ENCODE peak calls at places on chromosomes 16 and 17, in six cellular contexts. H is HepG2, J is K562, U is GM12878, Q is GM12891, F is H1. E is an unnamed sample.

GRCh38 chr17:34607917-34608316 is 28.5 kb downstream of the TMEM132E start:
- DNase-seq in J (no peak), F (no peak), Q (no peak), U (no peak), H (no peak), E (no peak)

GRCh38 chr17:1398028-1398427 is 2.0 kb downstream of the YWHAE start:
- DNase-seq in H (no peak), F (no peak), J (no peak), U (no peak), Q (no peak), E (no peak)

GRCh38 chr17:78038748-78039288 is 80.3 kb downstream of the TNRC6C start:
- DNase-seq in J (no peak), H (no peak), Q (no peak), F (no peak), U (no peak), E (no peak)

GRCh38 chr17:66570353-66571195 is 264.3 kb upstream of the CACNG5 start:
- DNase-seq in F (no peak), Q (no peak), H (no peak), U (no peak), J (no peak), E (no peak)

GRCh38 chr17:66837883-66838665 is 3.2 kb downstream of the CACNG5 start:
- DNase-seq in J (no peak), Q (no peak), U (no peak), H (no peak), F (no peak), E (no peak)

GRCh38 chr16:7456221-7456620 is 123.6 kb downstream of the RBFOX1 start:
- DNase-seq in Q (no peak), H (no peak), J (no peak), F (no peak), U (no peak), E (no peak)

GRCh38 chr17:82204831-82205719 is 7.6 kb downstream of the CCDC57 start:
- DNase-seq in Q (no peak), U (no peak), J (no peak), F (no peak), H (no peak), E (no peak)

GRCh38 chr16:57150682-57151330 is 35.0 kb downstream of the PSME3IP1 start:
- DNase-seq in J (no peak), Q (no peak), H (no peak), U (no peak), F (no peak), E (no peak)

GRCh38 chr16:60478810-60479209 is 1557.4 kb downstream of the CDH8 start:
- DNase-seq in H (no peak), F (no peak), Q (no peak), J (no peak), U (no peak), E (no peak)

GRCh38 chr17:77373298-77374169 is 232.8 kb downstream of the SEC14L1 start:
- DNase-seq in J (no peak), H (no peak), Q (no peak), F (peak), U (no peak), E (peak)

GRCh38 chr17:28986714-28987367 is 19.0 kb downstream of the SEZ6 start:
- DNase-seq in F (no peak), J (no peak), H (no peak), Q (no peak), U (no peak), E (no peak)

GRCh38 chr17:47810200-47810821 is 11.3 kb downstream of the OSBPL7 start:
- DNase-seq in H (peak), F (no peak), J (peak), Q (no peak), U (no peak), E (no peak)

GRCh38 chr17:35731239-35731931 is at the start of gene RASL10B:
- DNase-seq in J (peak), F (peak), U (no peak), H (peak), Q (peak), E (no peak)

GRCh38 chr16:30715777-30716445 is 16.9 kb downstream of the SRCAP start:
- DNase-seq in Q (no peak), J (no peak), U (no peak), F (no peak), H (no peak), E (peak)

GRCh38 chr17:48500435-48501426 is 30.1 kb downstream of the HOXB1 start:
- DNase-seq in F (no peak), U (no peak), Q (no peak), J (peak), H (no peak), E (no peak)

GRCh38 chr16:31416371-31416770 is 11.8 kb downstream of the COX6A2 start:
- DNase-seq in F (no peak), U (no peak), Q (no peak), H (no peak), J (no peak), E (no peak)

GRCh38 chr17:794876-795275 is 12.7 kb downstream of the MRM3 start:
- DNase-seq in H (peak), U (no peak), J (peak), F (peak), Q (peak), E (no peak)

GRCh38 chr17:57888311-57889216 is 38.7 kb upstream of the MRPS23 start:
- DNase-seq in J (no peak), F (no peak), H (no peak), Q (no peak), U (no peak), E (no peak)

GRCh38 chr17:77352441-77352840 is 211.7 kb downstream of the SEC14L1 start:
- DNase-seq in Q (no peak), J (no peak), H (no peak), U (no peak), F (no peak), E (no peak)

GRCh38 chr17:49260922-49261291 is 30.3 kb upstream of the PHOSPHO1 start:
- DNase-seq in Q (no peak), U (no peak), H (no peak), J (no peak), F (no peak), E (no peak)

GRCh38 chr17:17812211-17813054 is 24.4 kb downstream of the SREBF1 start:
- DNase-seq in J (peak), F (peak), H (peak), Q (peak), U (no peak), E (peak)

GRCh38 chr17:68172461-68172954 is 75.3 kb upstream of the AMZ2 start:
- DNase-seq in Q (no peak), U (no peak), H (peak), J (peak), F (peak), E (no peak)

GRCh38 chr17:40115101-40115436 is 6.7 kb upstream of the MSL1 start:
- DNase-seq in J (no peak), F (no peak), H (no peak), Q (no peak), U (no peak), E (no peak)

GRCh38 chr16:9372934-9373890 is 281.8 kb downstream of the HAPSTR1 start:
- DNase-seq in Q (no peak), H (no peak), U (no peak), F (no peak), J (no peak), E (no peak)

GRCh38 chr17:1555618-1556471 is 6.7 kb downstream of the PITPNA start:
- DNase-seq in H (no peak), F (no peak), U (peak), Q (peak), J (no peak), E (peak)

GRCh38 chr17:1323336-1323735 is 43.9 kb downstream of the TRARG1 start:
- DNase-seq in F (no peak), J (no peak), U (no peak), Q (no peak), H (no peak), E (no peak)

GRCh38 chr16:24819462-24820040 is 26.2 kb upstream of the SLC5A11 start:
- DNase-seq in U (no peak), F (no peak), Q (no peak), J (no peak), H (no peak), E (no peak)

GRCh38 chr16:22397459-22397858 is 23.0 kb upstream of the CDR2 start:
- DNase-seq in Q (no peak), U (no peak), J (no peak), F (no peak), H (no peak), E (no peak)

GRCh38 chr17:8162997-8163977 is 539 bp upstream of the VAMP2 start:
- DNase-seq in F (peak), Q (no peak), H (no peak), J (peak), U (no peak), E (no peak)

GRCh38 chr17:74799097-74799496 is 23.0 kb upstream of the NAT9 start:
- DNase-seq in Q (no peak), U (no peak), H (no peak), F (no peak), J (no peak), E (no peak)

GRCh38 chr16:15507299-15507958 is 73.0 kb downstream of the BMERB1 start:
- DNase-seq in H (no peak), F (no peak), U (no peak), Q (no peak), J (no peak), E (no peak)

GRCh38 chr16:65032397-65032796 is 89.5 kb downstream of the CDH11 start:
- DNase-seq in J (no peak), Q (no peak), F (no peak), H (no peak), U (no peak), E (no peak)

GRCh38 chr16:12609937-12610699 is 193.6 kb downstream of the CPPED1 start:
- DNase-seq in F (no peak), H (peak), Q (no peak), J (no peak), U (no peak), E (no peak)

GRCh38 chr16:85608515-85608885 is 4.6 kb upstream of the GSE1 start:
- DNase-seq in Q (no peak), F (no peak), J (no peak), H (no peak), U (no peak), E (no peak)
- TF ChIP-seq TAF1 in Q (no peak), F (no peak), J (no peak), H (no peak), U (no peak), E (no peak)

DNA sequence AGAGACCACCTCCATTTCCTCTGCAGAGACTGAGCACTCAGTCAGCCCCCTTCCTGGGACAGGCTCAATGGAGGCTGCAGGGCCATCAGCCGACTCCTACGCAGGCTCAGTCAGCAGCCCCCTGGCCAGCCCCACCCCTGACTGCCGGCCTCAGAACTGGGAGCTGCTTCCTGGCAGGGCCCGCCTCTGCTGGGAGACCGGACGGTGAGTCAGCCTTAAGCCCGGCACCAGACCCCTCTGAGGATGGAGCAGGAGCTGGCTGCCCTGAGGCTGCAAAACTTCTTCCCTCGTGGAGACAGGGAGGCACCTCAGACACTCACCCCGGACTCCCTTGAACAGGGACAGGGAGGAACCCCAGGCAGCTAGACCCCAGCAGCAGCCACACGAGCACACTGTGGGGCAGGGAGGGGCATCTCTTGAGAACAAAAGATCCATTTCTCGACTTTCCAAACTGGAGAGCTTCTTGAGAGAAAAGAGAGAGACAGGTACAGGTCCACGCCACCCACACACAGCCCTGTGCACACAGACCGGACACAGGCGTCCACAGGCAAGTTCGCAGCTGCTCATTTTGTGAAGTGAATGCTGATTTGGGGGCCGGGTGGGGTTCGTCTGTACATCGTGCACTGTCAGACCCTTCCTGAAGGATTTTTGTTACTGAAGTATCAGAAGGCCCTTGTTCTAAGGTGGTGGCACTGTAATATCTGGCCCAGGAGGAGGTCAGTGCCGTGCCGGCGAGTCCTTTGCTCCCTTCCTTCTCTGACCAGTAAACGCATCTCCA is 1.3 kb upstream of the TUBB3 start:
- DNase-seq in U (no peak), Q (no peak), F (peak), H (peak), J (peak), E (no peak)
- TF ChIP-seq POLR2A in U (no peak), Q (no peak), F (no peak), H (no peak), J (peak), E (no peak)

GRCh38 chr16:47672475-47672874 is 211.3 kb downstream of the PHKB start:
- DNase-seq in Q (no peak), H (no peak), U (no peak), F (no peak), J (no peak), E (no peak)

GRCh38 chr16:47676628-47677177 is 215.6 kb downstream of the PHKB start:
- DNase-seq in Q (no peak), H (no peak), F (no peak), U (no peak), J (no peak), E (no peak)
- TF ChIP-seq TAF1 in Q (no peak), H (no peak), F (no peak), U (no peak), J (no peak), E (no peak)

DNA sequence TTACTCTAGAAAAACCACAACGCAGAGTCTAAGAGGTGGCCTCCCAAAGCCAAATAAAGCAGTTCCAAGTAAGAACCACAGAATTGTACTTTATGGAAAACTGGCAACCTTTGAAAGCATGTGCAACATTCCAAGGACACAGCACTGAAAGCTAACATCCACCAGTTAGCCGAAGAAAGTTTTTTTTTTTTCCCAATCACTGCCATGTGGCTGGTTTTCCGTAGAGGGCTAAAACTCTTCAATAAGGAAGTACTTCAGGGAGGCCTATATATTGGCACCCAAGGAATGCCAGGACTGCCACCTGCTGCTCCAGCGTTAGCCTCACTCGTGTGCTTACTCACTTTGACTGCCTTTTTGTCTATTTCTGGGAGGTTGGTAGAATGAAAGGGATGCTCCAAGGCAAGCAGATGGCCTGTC is 25.2 kb downstream of the CEP95 start:
- DNase-seq in H (no peak), J (no peak), U (no peak), F (no peak), Q (no peak), E (no peak)
- TF ChIP-seq POLR2A in H (no peak), J (no peak), U (no peak), F (no peak), Q (no peak), E (no peak)

GRCh38 chr16:11139624-11140375 is 116.2 kb downstream of the SOCS1 start:
- DNase-seq in H (peak), U (no peak), Q (no peak), J (no peak), F (no peak), E (no peak)
- TF ChIP-seq TAF1 in H (no peak), U (no peak), Q (no peak), J (no peak), F (no peak), E (no peak)